ENCODE peak calls at places on chromosomes 16 and 17, in ten cellular contexts. I, R, A, L, K, S, X, J, Z and P are unnamed samples.

GRCh38 chr16:70749681-70750601 is 51.0 kb downstream of the VAC14 start:
- DNase-seq in R (no peak), X (no peak), L (no peak), Z (no peak), A (no peak), I (no peak), J (peak), S (no peak), K (no peak), P (peak)

GRCh38 chr17:1467898-1468492 is 12.0 kb upstream of the CRK start:
- DNase-seq in Z (no peak), I (no peak), X (no peak), S (peak), A (no peak), K (no peak), J (peak), R (peak), L (no peak), P (no peak)

GRCh38 chr16:86044881-86045600 is 146.1 kb downstream of the IRF8 start:
- DNase-seq in Z (no peak), X (no peak), J (no peak), L (peak), A (peak), K (no peak), I (no peak), R (peak), S (peak), P (no peak)

GRCh38 chr17:77723909-77724875 is 234.3 kb upstream of the TNRC6C start:
- DNase-seq in L (peak), K (no peak), A (no peak), J (no peak), S (no peak), I (no peak), X (no peak), R (no peak), Z (no peak), P (no peak)

GRCh38 chr16:85908444-85908843 is 9.5 kb downstream of the IRF8 start:
- DNase-seq in S (peak), J (no peak), X (no peak), Z (no peak), L (no peak), R (peak), A (no peak), K (no peak), I (no peak), P (no peak)

GRCh38 chr17:76271669-76272540 is 6.8 kb downstream of the UBALD2 start:
- DNase-seq in R (no peak), A (no peak), S (peak), K (peak), X (no peak), Z (no peak), L (no peak), J (peak), I (peak), P (no peak)

GRCh38 chr16:58652741-58653140 is 23.1 kb upstream of the CNOT1 start:
- DNase-seq in Z (no peak), I (no peak), S (no peak), J (peak), X (no peak), K (no peak), R (no peak), A (no peak), L (no peak), P (peak)

GRCh38 chr16:11783319-11784047 is 13.6 kb downstream of the ZC3H7A start:
- DNase-seq in K (no peak), Z (no peak), R (no peak), J (no peak), S (no peak), L (peak), I (no peak), X (no peak), A (no peak), P (no peak)

GRCh38 chr16:57846078-57846697 is 43.9 kb upstream of the KIFC3 start:
- DNase-seq in A (no peak), Z (no peak), L (no peak), X (no peak), I (no peak), R (no peak), K (no peak), J (peak), S (no peak), P (no peak)

DNA sequence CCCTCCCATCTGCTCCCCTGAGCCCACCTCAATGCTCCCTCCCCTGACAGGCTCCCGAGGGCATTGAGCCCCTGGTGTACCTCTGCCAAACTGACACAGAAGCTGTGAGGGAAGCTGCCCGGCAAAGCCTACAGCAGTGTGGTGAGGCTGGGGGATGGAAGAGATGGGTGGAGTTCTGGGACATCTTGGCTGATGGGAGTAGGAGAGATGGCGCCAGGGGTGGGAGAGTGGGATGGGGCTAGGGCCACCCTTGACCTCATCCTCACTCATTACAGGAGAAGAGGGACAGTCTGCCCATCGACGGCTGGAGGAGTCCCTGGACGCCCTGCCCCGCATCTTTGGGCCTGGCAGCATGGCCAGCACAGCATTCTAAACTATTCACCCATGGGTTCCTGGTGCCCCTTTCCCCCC is 16.2 kb upstream of the CTCF start:
- DNase-seq in I (no peak), S (peak), L (no peak), Z (no peak), R (no peak), K (no peak), X (no peak), J (no peak), A (no peak), P (no peak)
- TF ChIP-seq CTCF in I (no peak), S (no peak), L (no peak), Z (no peak), R (no peak), K (no peak), X (no peak), J (no peak), A (no peak), P (no peak)

GRCh38 chr16:88824256-88825077 is 12.7 kb upstream of the APRT start:
- DNase-seq in I (no peak), K (no peak), J (no peak), L (no peak), R (no peak), S (no peak), A (no peak), X (no peak), Z (no peak), P (no peak)
- TF ChIP-seq CTCF in I (no peak), K (no peak), J (no peak), L (no peak), R (no peak), S (no peak), A (no peak), X (no peak), Z (no peak), P (no peak)

GRCh38 chr17:63600569-63601438 is at the start of gene TACO1:
- DNase-seq in L (peak), I (peak), R (peak), Z (no peak), A (peak), S (peak), X (peak), K (peak), J (peak), P (peak)
- TF ChIP-seq CTCF in L (no peak), I (no peak), R (no peak), Z (no peak), A (no peak), S (peak), X (no peak), K (no peak), J (no peak), P (no peak)

GRCh38 chr16:89371386-89371785 is 119.0 kb downstream of the ANKRD11 start:
- DNase-seq in S (peak), K (no peak), X (no peak), J (no peak), L (no peak), A (no peak), I (no peak), Z (no peak), R (no peak), P (no peak)
- TF ChIP-seq CTCF in S (no peak), K (no peak), X (no peak), J (no peak), L (no peak), A (no peak), I (no peak), Z (no peak), R (no peak), P (no peak)

GRCh38 chr17:18038861-18039534 is at the start of the genes ATPAF2 and GID4:
- DNase-seq in L (peak), A (peak), I (peak), K (peak), Z (peak), J (peak), R (peak), X (peak), S (peak), P (peak)
- TF ChIP-seq CTCF in L (no peak), A (no peak), I (peak), K (no peak), Z (no peak), J (no peak), R (no peak), X (no peak), S (no peak), P (no peak)

GRCh38 chr16:7025616-7026190 is 306.9 kb upstream of the RBFOX1 start:
- DNase-seq in S (peak), I (peak), Z (peak), X (no peak), A (peak), J (peak), L (peak), R (peak), K (peak), P (peak)
- TF ChIP-seq CTCF in S (peak), I (peak), Z (no peak), X (no peak), A (no peak), J (peak), L (peak), R (no peak), K (peak), P (peak)

DNA sequence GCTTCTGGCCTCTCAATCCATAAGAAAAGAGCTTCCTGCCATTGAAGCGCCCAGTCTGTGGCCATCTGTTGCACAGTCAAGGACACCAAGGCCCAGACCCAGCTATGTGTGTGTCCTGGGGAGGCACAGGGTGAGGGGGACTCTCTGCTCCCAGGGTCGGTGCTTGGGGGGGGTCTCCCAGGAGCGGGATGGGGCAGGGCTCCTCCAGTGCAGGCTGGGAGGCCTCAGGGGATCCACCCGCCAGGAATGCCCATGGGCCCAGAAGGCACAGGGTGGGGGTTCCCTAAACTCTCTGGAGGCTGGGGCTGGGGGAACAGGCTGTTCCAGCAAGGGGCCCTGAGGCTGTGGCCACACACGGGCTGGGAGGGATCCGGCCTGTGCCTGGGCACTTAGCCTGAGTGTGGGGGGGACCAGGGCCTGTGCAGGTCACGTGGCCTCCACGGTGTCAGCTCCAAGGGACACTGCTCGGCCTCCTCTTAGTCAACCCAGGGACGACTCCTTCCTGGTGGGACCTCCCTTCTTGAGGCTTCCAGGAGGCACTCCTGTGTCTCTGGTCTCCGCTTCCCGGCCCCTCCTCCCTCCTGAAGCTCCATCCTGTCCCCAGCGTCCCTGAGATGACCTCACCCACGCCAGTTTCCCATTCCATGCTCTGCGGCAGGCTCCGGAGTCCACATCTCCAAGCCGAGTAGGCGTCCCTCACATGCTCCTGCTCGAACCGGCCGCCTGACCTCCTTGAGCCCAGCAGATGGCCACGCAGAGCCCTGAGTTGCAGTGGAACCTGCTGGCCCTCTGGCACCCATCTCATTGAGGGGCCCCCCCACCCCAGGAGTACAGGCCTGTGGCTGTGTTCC is 23.1 kb upstream of the BAHCC1 start:
- DNase-seq in K (peak), R (peak), A (no peak), X (no peak), I (no peak), Z (no peak), J (peak), S (peak), L (no peak), P (peak)
- TF ChIP-seq CTCF in K (peak), R (no peak), A (peak), X (peak), I (peak), Z (no peak), J (no peak), S (peak), L (peak), P (no peak)

DNA sequence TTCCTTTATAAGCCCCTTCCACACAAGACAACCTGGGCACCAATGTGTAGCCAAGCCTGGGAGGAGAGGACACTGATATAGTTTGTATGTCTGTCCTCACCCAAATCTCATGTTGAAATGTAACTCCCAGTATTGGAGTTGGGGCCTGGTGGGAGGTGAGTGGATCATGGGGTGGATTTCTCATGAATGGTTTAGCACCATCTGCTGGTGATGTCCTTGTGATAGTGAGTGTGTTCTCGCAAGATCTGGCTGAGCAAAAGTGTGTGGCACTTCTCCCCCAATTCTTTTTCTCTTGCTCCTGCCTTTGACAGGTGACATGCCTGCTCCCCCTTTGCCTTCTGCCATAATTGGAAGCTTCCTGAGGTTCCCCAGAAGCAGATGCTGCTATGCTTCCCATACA is 135.8 kb downstream of the USP31 start:
- DNase-seq in X (no peak), J (no peak), L (no peak), S (no peak), A (no peak), K (peak), Z (no peak), R (no peak), I (no peak), P (no peak)
- TF ChIP-seq CTCF in X (peak), J (no peak), L (no peak), S (no peak), A (no peak), K (no peak), Z (no peak), R (no peak), I (peak), P (no peak)